ENCODE peak calls at places on chromosomes 3 and 15, in eight cellular contexts. One of them, this sample, is unnamed.

GRCh38 chr15:98625614-98626013 is 22.7 kb upstream of the IGF1R start:
- DNase-seq in psoas muscle: no peak
- DNase-seq in dorsolateral prefrontal cortex: no peak
- DNase-seq in GM13976: no peak
- DNase-seq in AG04449: no peak
- DNase-seq in RWPE1: no peak
- DNase-seq in fibroblast of pulmonary artery: no peak
- DNase-seq in right atrium auricular region: no peak
- DNase-seq in this sample: no peak

GRCh38 chr3:68876112-68876713 is 56.1 kb downstream of the TAFA4 start:
- DNase-seq in psoas muscle: no peak
- DNase-seq in dorsolateral prefrontal cortex: no peak
- DNase-seq in GM13976: peak
- DNase-seq in AG04449: peak
- DNase-seq in RWPE1: peak
- DNase-seq in fibroblast of pulmonary artery: peak
- DNase-seq in right atrium auricular region: no peak
- DNase-seq in this sample: no peak

GRCh38 chr3:148020880-148021279 is 611.7 kb downstream of the ZIC1 start:
- DNase-seq in psoas muscle: no peak
- DNase-seq in dorsolateral prefrontal cortex: no peak
- DNase-seq in GM13976: no peak
- DNase-seq in AG04449: no peak
- DNase-seq in RWPE1: no peak
- DNase-seq in fibroblast of pulmonary artery: no peak
- DNase-seq in right atrium auricular region: no peak
- DNase-seq in this sample: no peak

GRCh38 chr15:67125589-67126502 is 60.4 kb downstream of the SMAD3 start:
- DNase-seq in psoas muscle: peak
- DNase-seq in dorsolateral prefrontal cortex: no peak
- DNase-seq in GM13976: no peak
- DNase-seq in AG04449: peak
- DNase-seq in RWPE1: peak
- DNase-seq in fibroblast of pulmonary artery: peak
- DNase-seq in right atrium auricular region: peak
- DNase-seq in this sample: peak

GRCh38 chr3:53495091-53495517 is 693 bp downstream of the CACNA1D start:
- DNase-seq in psoas muscle: no peak
- DNase-seq in dorsolateral prefrontal cortex: no peak
- DNase-seq in GM13976: peak
- DNase-seq in AG04449: no peak
- DNase-seq in RWPE1: no peak
- DNase-seq in fibroblast of pulmonary artery: no peak
- DNase-seq in right atrium auricular region: no peak
- DNase-seq in this sample: no peak

GRCh38 chr15:80411788-80412288 is 7.7 kb downstream of the ARNT2 start:
- DNase-seq in psoas muscle: no peak
- DNase-seq in dorsolateral prefrontal cortex: no peak
- DNase-seq in GM13976: no peak
- DNase-seq in AG04449: no peak
- DNase-seq in RWPE1: no peak
- DNase-seq in fibroblast of pulmonary artery: no peak
- DNase-seq in right atrium auricular region: no peak
- DNase-seq in this sample: no peak

GRCh38 chr15:60383008-60383694 is 14.6 kb downstream of the ANXA2 start:
- DNase-seq in psoas muscle: no peak
- DNase-seq in dorsolateral prefrontal cortex: no peak
- DNase-seq in GM13976: no peak
- DNase-seq in AG04449: no peak
- DNase-seq in RWPE1: no peak
- DNase-seq in fibroblast of pulmonary artery: no peak
- DNase-seq in right atrium auricular region: no peak
- DNase-seq in this sample: no peak

GRCh38 chr15:57031082-57031481 is 112.6 kb downstream of the TCF12 start:
- DNase-seq in psoas muscle: no peak
- DNase-seq in dorsolateral prefrontal cortex: no peak
- DNase-seq in GM13976: no peak
- DNase-seq in AG04449: no peak
- DNase-seq in RWPE1: no peak
- DNase-seq in fibroblast of pulmonary artery: no peak
- DNase-seq in right atrium auricular region: no peak
- DNase-seq in this sample: no peak

GRCh38 chr3:181316481-181316880 is 326.9 kb upstream of the DNAJC19 start:
- DNase-seq in psoas muscle: no peak
- DNase-seq in dorsolateral prefrontal cortex: no peak
- DNase-seq in GM13976: no peak
- DNase-seq in AG04449: no peak
- DNase-seq in RWPE1: peak
- DNase-seq in fibroblast of pulmonary artery: peak
- DNase-seq in right atrium auricular region: no peak
- DNase-seq in this sample: no peak

GRCh38 chr15:58074452-58074851 is 8.9 kb upstream of the ALDH1A2 start:
- DNase-seq in psoas muscle: no peak
- DNase-seq in dorsolateral prefrontal cortex: no peak
- DNase-seq in GM13976: no peak
- DNase-seq in AG04449: no peak
- DNase-seq in RWPE1: no peak
- DNase-seq in fibroblast of pulmonary artery: no peak
- DNase-seq in right atrium auricular region: no peak
- DNase-seq in this sample: no peak

GRCh38 chr15:80191198-80191597 is 38.4 kb downstream of the FAH start:
- DNase-seq in psoas muscle: no peak
- DNase-seq in dorsolateral prefrontal cortex: no peak
- DNase-seq in GM13976: no peak
- DNase-seq in AG04449: no peak
- DNase-seq in RWPE1: no peak
- DNase-seq in fibroblast of pulmonary artery: no peak
- DNase-seq in right atrium auricular region: no peak
- DNase-seq in this sample: no peak

GRCh38 chr3:64440498-64440897 is 215.2 kb upstream of the PRICKLE2 start:
- DNase-seq in psoas muscle: no peak
- DNase-seq in dorsolateral prefrontal cortex: no peak
- DNase-seq in GM13976: no peak
- DNase-seq in AG04449: no peak
- DNase-seq in RWPE1: peak
- DNase-seq in fibroblast of pulmonary artery: peak
- DNase-seq in right atrium auricular region: no peak
- DNase-seq in this sample: no peak

GRCh38 chr3:46271209-46271608 is 28.9 kb downstream of the CCR3 start:
- DNase-seq in psoas muscle: no peak
- DNase-seq in dorsolateral prefrontal cortex: no peak
- DNase-seq in GM13976: no peak
- DNase-seq in AG04449: no peak
- DNase-seq in RWPE1: no peak
- DNase-seq in fibroblast of pulmonary artery: no peak
- DNase-seq in right atrium auricular region: no peak
- DNase-seq in this sample: no peak

GRCh38 chr3:12797124-12797891 is 828 bp downstream of the CAND2 start:
- DNase-seq in psoas muscle: no peak
- DNase-seq in dorsolateral prefrontal cortex: no peak
- DNase-seq in GM13976: no peak
- DNase-seq in AG04449: no peak
- DNase-seq in RWPE1: no peak
- DNase-seq in fibroblast of pulmonary artery: no peak
- DNase-seq in right atrium auricular region: no peak
- DNase-seq in this sample: no peak

GRCh38 chr3:177569823-177570657 is 372.8 kb upstream of the TBL1XR1 start:
- DNase-seq in psoas muscle: no peak
- DNase-seq in dorsolateral prefrontal cortex: no peak
- DNase-seq in GM13976: no peak
- DNase-seq in AG04449: no peak
- DNase-seq in RWPE1: no peak
- DNase-seq in fibroblast of pulmonary artery: no peak
- DNase-seq in right atrium auricular region: no peak
- DNase-seq in this sample: no peak

GRCh38 chr15:44606740-44607139 is 56.7 kb downstream of the SPG11 start:
- DNase-seq in psoas muscle: no peak
- DNase-seq in dorsolateral prefrontal cortex: no peak
- DNase-seq in GM13976: no peak
- DNase-seq in AG04449: no peak
- DNase-seq in RWPE1: no peak
- DNase-seq in fibroblast of pulmonary artery: no peak
- DNase-seq in right atrium auricular region: no peak
- DNase-seq in this sample: no peak

GRCh38 chr3:115975353-115975752 is 352.0 kb downstream of the GAP43 start:
- DNase-seq in psoas muscle: no peak
- DNase-seq in dorsolateral prefrontal cortex: no peak
- DNase-seq in GM13976: peak
- DNase-seq in AG04449: peak
- DNase-seq in RWPE1: peak
- DNase-seq in fibroblast of pulmonary artery: peak
- DNase-seq in right atrium auricular region: no peak
- DNase-seq in this sample: no peak

GRCh38 chr3:165549665-165550064 is 287.6 kb downstream of the BCHE start:
- DNase-seq in psoas muscle: no peak
- DNase-seq in dorsolateral prefrontal cortex: no peak
- DNase-seq in GM13976: no peak
- DNase-seq in AG04449: no peak
- DNase-seq in RWPE1: no peak
- DNase-seq in fibroblast of pulmonary artery: no peak
- DNase-seq in right atrium auricular region: no peak
- DNase-seq in this sample: no peak

GRCh38 chr15:90557651-90558084 is 27.9 kb downstream of the CRTC3 start:
- DNase-seq in psoas muscle: peak
- DNase-seq in dorsolateral prefrontal cortex: peak
- DNase-seq in GM13976: no peak
- DNase-seq in AG04449: no peak
- DNase-seq in RWPE1: no peak
- DNase-seq in fibroblast of pulmonary artery: peak
- DNase-seq in right atrium auricular region: peak
- DNase-seq in this sample: peak

GRCh38 chr15:48333553-48333952 is 2.3 kb downstream of the DUT start:
- DNase-seq in psoas muscle: no peak
- DNase-seq in dorsolateral prefrontal cortex: no peak
- DNase-seq in GM13976: no peak
- DNase-seq in AG04449: no peak
- DNase-seq in RWPE1: no peak
- DNase-seq in fibroblast of pulmonary artery: no peak
- DNase-seq in right atrium auricular region: no peak
- DNase-seq in this sample: no peak

GRCh38 chr15:48334260-48334659 is 3.0 kb downstream of the DUT start:
- DNase-seq in psoas muscle: no peak
- DNase-seq in dorsolateral prefrontal cortex: no peak
- DNase-seq in GM13976: no peak
- DNase-seq in AG04449: no peak
- DNase-seq in RWPE1: no peak
- DNase-seq in fibroblast of pulmonary artery: no peak
- DNase-seq in right atrium auricular region: no peak
- DNase-seq in this sample: no peak

GRCh38 chr15:48340111-48340510 is 8.9 kb downstream of the DUT start:
- DNase-seq in psoas muscle: no peak
- DNase-seq in dorsolateral prefrontal cortex: no peak
- DNase-seq in GM13976: no peak
- DNase-seq in AG04449: no peak
- DNase-seq in RWPE1: no peak
- DNase-seq in fibroblast of pulmonary artery: no peak
- DNase-seq in right atrium auricular region: no peak
- DNase-seq in this sample: no peak

GRCh38 chr15:48337626-48338025 is 6.4 kb downstream of the DUT start:
- DNase-seq in psoas muscle: no peak
- DNase-seq in dorsolateral prefrontal cortex: no peak
- DNase-seq in GM13976: no peak
- DNase-seq in AG04449: no peak
- DNase-seq in RWPE1: no peak
- DNase-seq in fibroblast of pulmonary artery: no peak
- DNase-seq in right atrium auricular region: no peak
- DNase-seq in this sample: no peak

DNA sequence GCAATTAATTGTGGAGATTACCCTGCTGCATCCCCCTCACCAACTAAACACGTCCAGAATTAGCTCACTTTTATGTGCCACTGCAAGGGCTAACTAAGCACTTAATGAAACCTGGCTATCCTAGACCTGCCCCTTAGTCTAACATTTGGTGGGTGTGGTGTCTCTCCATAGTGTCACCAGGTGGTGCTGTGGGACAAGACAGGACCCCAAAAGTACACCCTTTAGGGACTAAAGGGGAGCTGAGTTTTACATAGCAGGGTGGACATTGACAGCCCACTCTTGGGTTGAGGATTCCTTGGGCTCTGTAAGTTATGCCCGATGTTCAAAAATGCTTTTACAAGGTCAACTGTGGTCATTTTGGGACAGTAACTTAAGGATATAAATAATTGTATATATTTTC is 5.7 kb downstream of the DUT start:
- DNase-seq in psoas muscle: no peak
- DNase-seq in dorsolateral prefrontal cortex: no peak
- DNase-seq in GM13976: no peak
- DNase-seq in AG04449: no peak
- DNase-seq in RWPE1: peak
- DNase-seq in fibroblast of pulmonary artery: peak
- DNase-seq in right atrium auricular region: no peak
- DNase-seq in this sample: no peak
- TF ChIP-seq CTCF in psoas muscle: no peak
- TF ChIP-seq CTCF in dorsolateral prefrontal cortex: no peak
- TF ChIP-seq CTCF in GM13976: peak
- TF ChIP-seq CTCF in AG04449: peak
- TF ChIP-seq CTCF in RWPE1: peak
- TF ChIP-seq CTCF in fibroblast of pulmonary artery: peak
- TF ChIP-seq CTCF in right atrium auricular region: peak
- TF ChIP-seq CTCF in this sample: peak

DNA sequence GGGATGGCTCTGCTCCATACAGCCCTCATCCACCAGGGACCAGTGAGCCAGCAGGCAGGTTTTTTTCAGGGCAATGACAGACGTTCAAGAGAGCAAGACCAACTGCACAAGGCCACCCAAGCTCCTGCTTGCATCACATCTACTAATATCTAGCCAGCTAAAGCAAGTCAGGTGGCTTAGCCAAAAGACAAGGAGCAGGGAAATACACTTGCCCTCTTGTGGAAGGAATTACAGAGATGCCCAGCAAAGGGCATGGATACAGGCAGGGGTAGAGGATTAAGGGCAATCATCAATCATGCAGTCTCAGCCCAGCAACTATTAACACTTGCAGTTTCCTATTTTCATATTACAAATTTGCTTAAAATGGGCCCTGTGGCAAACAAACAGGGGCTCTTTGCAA is 81.5 kb upstream of the NTRK3 start:
- DNase-seq in psoas muscle: no peak
- DNase-seq in dorsolateral prefrontal cortex: no peak
- DNase-seq in GM13976: no peak
- DNase-seq in AG04449: no peak
- DNase-seq in RWPE1: no peak
- DNase-seq in fibroblast of pulmonary artery: no peak
- DNase-seq in right atrium auricular region: no peak
- DNase-seq in this sample: no peak
- TF ChIP-seq CTCF in psoas muscle: no peak
- TF ChIP-seq CTCF in dorsolateral prefrontal cortex: no peak
- TF ChIP-seq CTCF in GM13976: no peak
- TF ChIP-seq CTCF in AG04449: peak
- TF ChIP-seq CTCF in RWPE1: no peak
- TF ChIP-seq CTCF in fibroblast of pulmonary artery: no peak
- TF ChIP-seq CTCF in right atrium auricular region: no peak
- TF ChIP-seq CTCF in this sample: peak

GRCh38 chr3:41131224-41131623 is 68.1 kb upstream of the CTNNB1 start:
- DNase-seq in psoas muscle: no peak
- DNase-seq in dorsolateral prefrontal cortex: no peak
- DNase-seq in GM13976: no peak
- DNase-seq in AG04449: no peak
- DNase-seq in RWPE1: peak
- DNase-seq in fibroblast of pulmonary artery: no peak
- DNase-seq in right atrium auricular region: no peak
- DNase-seq in this sample: no peak
- TF ChIP-seq CTCF in psoas muscle: no peak
- TF ChIP-seq CTCF in dorsolateral prefrontal cortex: no peak
- TF ChIP-seq CTCF in GM13976: no peak
- TF ChIP-seq CTCF in AG04449: no peak
- TF ChIP-seq CTCF in RWPE1: no peak
- TF ChIP-seq CTCF in fibroblast of pulmonary artery: no peak
- TF ChIP-seq CTCF in right atrium auricular region: no peak
- TF ChIP-seq CTCF in this sample: no peak

GRCh38 chr3:16249336-16249735 is 15.4 kb downstream of the DPH3 start:
- DNase-seq in psoas muscle: no peak
- DNase-seq in dorsolateral prefrontal cortex: no peak
- DNase-seq in GM13976: peak
- DNase-seq in AG04449: no peak
- DNase-seq in RWPE1: no peak
- DNase-seq in fibroblast of pulmonary artery: peak
- DNase-seq in right atrium auricular region: no peak
- DNase-seq in this sample: no peak
- TF ChIP-seq CTCF in psoas muscle: no peak
- TF ChIP-seq CTCF in dorsolateral prefrontal cortex: no peak
- TF ChIP-seq CTCF in GM13976: peak
- TF ChIP-seq CTCF in AG04449: peak
- TF ChIP-seq CTCF in RWPE1: no peak
- TF ChIP-seq CTCF in fibroblast of pulmonary artery: peak
- TF ChIP-seq CTCF in right atrium auricular region: peak
- TF ChIP-seq CTCF in this sample: peak

This sample was measured in left ventricle myocardium inferior.